ENCODE peak calls at places on chromosomes 6 and 20, in five cellular contexts. B, F, Q, W and P are unnamed samples. For H3K36me3 and H3K9me3, the result is how much of the 10 kb centered on the place peaks cover.

GRCh38 chr20:1617055-1617454 is 2.8 kb downstream of the SIRPB1 start:
- DNase-seq in B (no peak), F (no peak), Q (no peak), W (no peak), P (no peak)

GRCh38 chr6:40899684-40900155 is 139.3 kb downstream of the UNC5CL start:
- DNase-seq in B (no peak), F (peak), Q (no peak), W (peak), P (no peak)

GRCh38 chr20:18224968-18225568 is 63.3 kb upstream of the ZNF133 start:
- DNase-seq in B (peak), F (peak), Q (peak), W (peak), P (no peak)

GRCh38 chr20:50540620-50541605 is 30.7 kb downstream of the PTPN1 start:
- DNase-seq in B (no peak), F (no peak), Q (no peak), W (peak), P (no peak)

GRCh38 chr6:108715832-108716231 is 132.4 kb upstream of the ARMC2 start:
- DNase-seq in B (no peak), F (no peak), Q (no peak), W (no peak), P (no peak)

GRCh38 chr6:152091851-152092341 is 284.4 kb downstream of the ESR1 start:
- DNase-seq in B (no peak), F (no peak), Q (no peak), W (no peak), P (no peak)

GRCh38 chr6:15825332-15825930 is 162.6 kb upstream of the DTNBP1 start:
- DNase-seq in B (no peak), F (no peak), Q (no peak), W (no peak), P (no peak)

GRCh38 chr20:10576411-10576810 is 97.4 kb downstream of the JAG1 start:
- DNase-seq in B (no peak), F (no peak), Q (no peak), W (no peak), P (no peak)

GRCh38 chr6:167930300-167930699 is 67.2 kb upstream of the KIF25 start:
- DNase-seq in B (no peak), F (no peak), Q (no peak), W (peak), P (no peak)

GRCh38 chr6:93566285-93566684 is 146.9 kb upstream of the EPHA7 start:
- DNase-seq in B (no peak), F (no peak), Q (no peak), W (no peak), P (no peak)

GRCh38 chr6:24721461-24722215 is 2.7 kb upstream of the C6orf62 start:
- DNase-seq in B (no peak), F (peak), Q (no peak), W (no peak), P (no peak)

GRCh38 chr6:53154071-53154470 is 5.4 kb upstream of the GCM1 start:
- DNase-seq in B (no peak), F (no peak), Q (no peak), W (no peak), P (no peak)

GRCh38 chr6:128507337-128508310 is 12.8 kb downstream of the PTPRK start:
- DNase-seq in B (peak), F (no peak), Q (no peak), W (peak), P (no peak)

GRCh38 chr6:164108869-164109769 is 694.6 kb downstream of the QKI start:
- DNase-seq in B (no peak), F (no peak), Q (no peak), W (no peak), P (no peak)

GRCh38 chr6:11636121-11636520 is 98.6 kb downstream of the TMEM170B start:
- DNase-seq in B (no peak), F (peak), Q (no peak), W (no peak), P (no peak)

GRCh38 chr6:162962093-162962492 is 234.3 kb downstream of the PACRG start:
- DNase-seq in B (no peak), F (no peak), Q (no peak), W (no peak), P (no peak)

GRCh38 chr6:124056884-124057283 is 253.2 kb downstream of the NKAIN2 start:
- DNase-seq in B (no peak), F (no peak), Q (no peak), W (no peak), P (no peak)

GRCh38 chr6:105769987-105770386 is 316.1 kb upstream of the PRDM1 start:
- DNase-seq in B (no peak), F (no peak), Q (no peak), W (no peak), P (no peak)

GRCh38 chr6:37791156-37791919 is 28.2 kb upstream of the ZFAND3 start:
- DNase-seq in B (peak), F (peak), Q (peak), W (peak), P (peak)

GRCh38 chr20:53582574-53583351 is 10.9 kb downstream of the ZNF217 start:
- DNase-seq in B (peak), F (peak), Q (peak), W (peak), P (no peak)

GRCh38 chr6:91155129-91155528 is 568.3 kb upstream of the MAP3K7 start:
- DNase-seq in B (no peak), F (no peak), Q (no peak), W (no peak), P (no peak)

GRCh38 chr6:101558712-101559111 is 165.2 kb downstream of the GRIK2 start:
- DNase-seq in B (no peak), F (no peak), Q (no peak), W (no peak), P (no peak)

GRCh38 chr6:52423971-52424381 is 3.8 kb downstream of the EFHC1 start:
- DNase-seq in B (no peak), F (no peak), Q (no peak), W (peak), P (no peak)

GRCh38 chr20:8385247-8385646 is 253.2 kb downstream of the PLCB1 start:
- DNase-seq in B (peak), F (peak), Q (peak), W (no peak), P (no peak)

GRCh38 chr6:1129141-1129540 is 182.8 kb upstream of the FOXQ1 start:
- DNase-seq in B (no peak), F (no peak), Q (no peak), W (no peak), P (no peak)

GRCh38 chr6:143215363-143215762 is 154.7 kb downstream of the AIG1 start:
- DNase-seq in B (no peak), F (no peak), Q (no peak), W (no peak), P (no peak)

GRCh38 chr20:59455392-59456341 is 148.7 kb upstream of the PHACTR3 start:
- DNase-seq in B (peak), F (peak), Q (peak), W (no peak), P (no peak)

GRCh38 chr6:113406051-113406695 is 451.0 kb upstream of the MARCKS start:
- DNase-seq in B (no peak), F (no peak), Q (no peak), W (no peak), P (no peak)

GRCh38 chr20:6180531-6180930 is 57.7 kb upstream of the FERMT1 start:
- DNase-seq in B (no peak), F (no peak), Q (no peak), W (no peak), P (no peak)

GRCh38 chr6:84853901-84854300 is 89.5 kb upstream of the TBX18 start:
- DNase-seq in B (no peak), F (no peak), Q (no peak), W (no peak), P (no peak)

GRCh38 chr20:38423541-38423940 is 11.6 kb downstream of the SNHG17 start:
- DNase-seq in B (no peak), F (no peak), Q (no peak), W (no peak), P (no peak)
- H3K36me3 ChIP-seq in B (half or more), F (half or more), Q (under half), W (half or more), P (half or more)

GRCh38 chr6:42140756-42141602 is 1.4 kb downstream of the C6orf132 start:
- DNase-seq in B (no peak), F (peak), Q (no peak), W (no peak), P (no peak)
- H3K4me3 ChIP-seq in B (no peak), F (peak), Q (peak), W (peak), P (no peak)

GRCh38 chr6:135073757-135074393 is 19.3 kb upstream of the HBS1L start:
- DNase-seq in B (no peak), F (no peak), Q (no peak), W (no peak), P (no peak)
- H3K9me3 ChIP-seq in B (under half), F (under half), Q (under half), W (under half), P (under half)

DNA sequence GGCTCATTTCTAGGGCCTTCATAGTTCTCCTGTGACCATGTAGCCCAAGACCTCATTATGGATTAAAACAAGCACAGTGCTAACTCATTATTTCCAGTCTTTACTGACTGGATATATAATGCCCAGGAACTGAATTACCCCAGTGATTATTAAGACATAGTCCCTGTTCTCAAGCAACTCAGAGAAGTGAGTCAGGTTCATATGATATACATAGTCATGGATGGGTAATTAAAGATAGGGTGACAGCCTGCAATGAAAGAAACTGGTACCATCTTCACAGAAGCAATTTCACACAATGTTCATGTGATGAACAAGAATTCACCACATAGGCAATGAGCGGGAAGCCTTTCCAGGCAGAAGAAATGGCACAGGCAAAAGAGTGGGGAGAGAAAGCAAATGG is 3.5 kb downstream of the TRIM27 start:
- DNase-seq in B (no peak), F (no peak), Q (no peak), W (no peak), P (no peak)
- H3K36me3 ChIP-seq in B (half or more), F (half or more), Q (under half), W (under half), P (half or more)

GRCh38 chr6:26609463-26609862 is 12.7 kb downstream of the ABT1 start:
- DNase-seq in B (no peak), F (no peak), Q (no peak), W (no peak), P (no peak)
- H3K4me3 ChIP-seq in B (no peak), F (no peak), Q (no peak), W (no peak), P (no peak)